ENCODE peak calls at places on chromosome 1, in four cellular contexts. One of them, this sample, is unnamed.

GRCh38 chr1:43274125-43274803 is 4.5 kb downstream of the TMEM125 start:
- DNase-seq in K562: peak; percentile 21
- DNase-seq in HepG2: no peak
- DNase-seq in GM12878: no peak
- DNase-seq in this sample: no peak

GRCh38 chr1:22229374-22229773 is 86.5 kb upstream of the WNT4 start:
- DNase-seq in K562: no peak
- DNase-seq in HepG2: no peak
- DNase-seq in GM12878: no peak
- DNase-seq in this sample: no peak

GRCh38 chr1:156768610-156769295 is 1.4 kb downstream of the PRCC start:
- DNase-seq in K562: peak; percentile 41
- DNase-seq in HepG2: no peak
- DNase-seq in GM12878: no peak
- DNase-seq in this sample: no peak

GRCh38 chr1:177310326-177310725 is 139.6 kb downstream of the BRINP2 start:
- DNase-seq in K562: no peak
- DNase-seq in HepG2: no peak
- DNase-seq in GM12878: no peak
- DNase-seq in this sample: no peak

GRCh38 chr1:18947570-18947969 is 8.9 kb downstream of the IFFO2 start:
- DNase-seq in K562: no peak
- DNase-seq in HepG2: no peak
- DNase-seq in GM12878: no peak
- DNase-seq in this sample: no peak

GRCh38 chr1:174197547-174197946 is 38.2 kb downstream of the RABGAP1L start:
- DNase-seq in K562: no peak
- DNase-seq in HepG2: no peak
- DNase-seq in GM12878: no peak
- DNase-seq in this sample: no peak

GRCh38 chr1:11967028-11967547 is 13.2 kb upstream of the MFN2 start:
- DNase-seq in K562: peak; percentile 77
- DNase-seq in HepG2: peak; percentile 89
- DNase-seq in GM12878: peak; percentile 41
- DNase-seq in this sample: peak; percentile 69

GRCh38 chr1:96259399-96259798 is 462.2 kb upstream of the PTBP2 start:
- DNase-seq in K562: no peak
- DNase-seq in HepG2: no peak
- DNase-seq in GM12878: no peak
- DNase-seq in this sample: no peak

GRCh38 chr1:236495359-236496120 is 28.2 kb upstream of the LGALS8 start:
- DNase-seq in K562: peak; percentile 44
- DNase-seq in HepG2: peak; percentile 53
- DNase-seq in GM12878: no peak
- DNase-seq in this sample: no peak

GRCh38 chr1:195071461-195071860 is 1536.8 kb downstream of the KCNT2 start:
- DNase-seq in K562: no peak
- DNase-seq in HepG2: no peak
- DNase-seq in GM12878: no peak
- DNase-seq in this sample: no peak

GRCh38 chr1:147897030-147897756 is 5.4 kb upstream of the GJA8 start:
- DNase-seq in K562: no peak
- DNase-seq in HepG2: no peak
- DNase-seq in GM12878: no peak
- DNase-seq in this sample: peak; percentile 34

GRCh38 chr1:78375996-78376395 is 114.8 kb upstream of the PTGFR start:
- DNase-seq in K562: no peak
- DNase-seq in HepG2: no peak
- DNase-seq in GM12878: no peak
- DNase-seq in this sample: no peak

GRCh38 chr1:18373882-18374493 is 106.7 kb upstream of the KLHDC7A start:
- DNase-seq in K562: peak; percentile 60
- DNase-seq in HepG2: no peak
- DNase-seq in GM12878: no peak
- DNase-seq in this sample: peak; percentile 56

GRCh38 chr1:27403065-27403726 is 10.8 kb downstream of the GPR3 start:
- DNase-seq in K562: peak; percentile 44
- DNase-seq in HepG2: no peak
- DNase-seq in GM12878: no peak
- DNase-seq in this sample: peak; percentile 31

GRCh38 chr1:100073531-100073930 is 59.2 kb downstream of the SASS6 start:
- DNase-seq in K562: no peak
- DNase-seq in HepG2: no peak
- DNase-seq in GM12878: no peak
- DNase-seq in this sample: no peak
- TF ChIP-seq YY1 in K562: no peak
- TF ChIP-seq YY1 in HepG2: no peak
- TF ChIP-seq YY1 in GM12878: no peak
- TF ChIP-seq YY1 in this sample: no peak

GRCh38 chr1:51193564-51193963 is 42.5 kb upstream of the RNF11 start:
- DNase-seq in K562: no peak
- DNase-seq in HepG2: no peak
- DNase-seq in GM12878: no peak
- DNase-seq in this sample: no peak

GRCh38 chr1:51190996-51191395 is 45.1 kb upstream of the RNF11 start:
- DNase-seq in K562: no peak
- DNase-seq in HepG2: no peak
- DNase-seq in GM12878: no peak
- DNase-seq in this sample: no peak

GRCh38 chr1:51189421-51190073 is 46.5 kb upstream of the RNF11 start:
- DNase-seq in K562: peak; percentile 79
- DNase-seq in HepG2: peak; percentile 51
- DNase-seq in GM12878: no peak
- DNase-seq in this sample: peak; percentile 59

GRCh38 chr1:51188230-51188629 is 47.8 kb upstream of the RNF11 start:
- DNase-seq in K562: no peak
- DNase-seq in HepG2: no peak
- DNase-seq in GM12878: no peak
- DNase-seq in this sample: no peak

GRCh38 chr1:51192213-51192843 is 43.7 kb upstream of the RNF11 start:
- DNase-seq in K562: peak; percentile 86
- DNase-seq in HepG2: peak; percentile 34
- DNase-seq in GM12878: no peak
- DNase-seq in this sample: peak; percentile 41
- TF ChIP-seq FOXM1 in K562: no peak
- TF ChIP-seq FOXM1 in HepG2: no peak
- TF ChIP-seq FOXM1 in GM12878: no peak
- TF ChIP-seq FOXM1 in this sample: no peak

GRCh38 chr1:161018631-161018930 is 2.4 kb downstream of the F11R start:
- DNase-seq in K562: peak; percentile 37
- DNase-seq in HepG2: no peak
- DNase-seq in GM12878: no peak
- DNase-seq in this sample: no peak
- TF ChIP-seq YY1 in K562: no peak
- TF ChIP-seq YY1 in HepG2: no peak
- TF ChIP-seq YY1 in GM12878: no peak
- TF ChIP-seq YY1 in this sample: no peak

DNA sequence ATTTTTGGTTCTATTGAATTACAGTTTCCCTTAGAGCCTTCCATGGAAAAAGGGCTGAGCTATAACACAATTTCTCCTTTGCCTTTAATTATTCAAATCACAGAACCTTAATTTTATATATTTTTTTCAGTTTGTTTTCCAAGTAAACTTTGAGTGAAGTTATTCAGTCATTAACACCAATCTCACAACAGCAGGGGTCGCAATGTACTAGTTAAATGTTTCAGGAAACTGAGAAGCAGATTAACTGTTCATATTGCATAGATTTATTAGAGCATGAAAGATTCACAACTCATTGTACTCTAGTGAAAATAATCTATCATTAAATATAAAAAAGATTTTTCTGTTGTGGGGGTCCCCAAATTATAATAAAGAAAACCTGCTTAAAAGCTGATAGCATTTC is 64.1 kb downstream of the KIFAP3 start:
- DNase-seq in K562: peak; percentile 73
- DNase-seq in HepG2: peak; percentile 44
- DNase-seq in GM12878: no peak
- DNase-seq in this sample: no peak
- TF ChIP-seq FOXM1 in K562: no peak
- TF ChIP-seq FOXM1 in HepG2: no peak
- TF ChIP-seq FOXM1 in GM12878: no peak
- TF ChIP-seq FOXM1 in this sample: no peak

GRCh38 chr1:46689897-46690296 is 18.2 kb downstream of the TEX38 start:
- DNase-seq in K562: no peak
- DNase-seq in HepG2: no peak
- DNase-seq in GM12878: no peak
- DNase-seq in this sample: no peak

GRCh38 chr1:46692806-46693770 is 21.4 kb downstream of the TEX38 start:
- DNase-seq in K562: no peak
- DNase-seq in HepG2: peak; percentile 13
- DNase-seq in GM12878: no peak
- DNase-seq in this sample: no peak

GRCh38 chr1:46689326-46689725 is 17.7 kb downstream of the TEX38 start:
- DNase-seq in K562: no peak
- DNase-seq in HepG2: no peak
- DNase-seq in GM12878: no peak
- DNase-seq in this sample: no peak

GRCh38 chr1:46690931-46691411 is 19.3 kb downstream of the TEX38 start:
- DNase-seq in K562: no peak
- DNase-seq in HepG2: no peak
- DNase-seq in GM12878: no peak
- DNase-seq in this sample: no peak

DNA sequence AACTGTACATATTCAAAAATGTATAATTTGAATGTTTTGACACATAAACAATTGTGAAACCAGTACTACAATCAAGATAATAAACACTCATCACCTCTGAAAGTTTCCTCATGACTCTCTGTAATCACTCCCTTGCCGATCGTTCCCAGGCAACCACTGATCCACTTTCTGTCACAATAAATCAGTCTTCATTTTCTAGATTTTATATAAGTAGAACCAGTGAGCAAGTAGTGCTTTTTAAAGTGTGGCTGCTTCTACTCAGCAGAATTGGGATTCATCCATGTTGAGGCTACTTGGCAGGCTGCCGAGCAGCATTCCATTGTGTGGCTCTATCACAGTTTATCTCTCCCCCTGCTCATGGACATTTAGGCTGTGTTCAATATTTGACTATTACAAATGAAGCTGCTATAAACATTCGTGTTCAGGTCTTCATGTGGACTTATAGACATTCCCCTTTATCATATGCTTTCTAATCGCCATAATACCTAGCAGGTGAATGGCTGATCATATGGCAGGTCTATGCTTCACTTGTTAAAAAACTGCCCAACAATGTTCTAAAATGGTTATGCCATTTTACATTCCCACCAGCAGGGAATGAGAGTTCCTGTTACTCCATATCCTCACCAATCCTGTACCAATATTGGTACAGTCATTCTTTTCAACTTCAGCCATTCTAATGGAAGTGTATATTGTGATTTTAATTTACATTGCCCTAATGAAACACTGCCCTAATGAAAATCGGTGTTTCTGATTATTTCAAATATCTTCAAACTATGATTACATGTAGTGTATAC is 20.5 kb downstream of the TEX38 start:
- DNase-seq in K562: no peak
- DNase-seq in HepG2: no peak
- DNase-seq in GM12878: no peak
- DNase-seq in this sample: no peak
- TF ChIP-seq YY1 in K562: no peak
- TF ChIP-seq YY1 in HepG2: no peak
- TF ChIP-seq YY1 in GM12878: no peak
- TF ChIP-seq YY1 in this sample: no peak

GRCh38 chr1:10471411-10472219 is 714 bp downstream of the DFFA start:
- DNase-seq in K562: peak; percentile 47
- DNase-seq in HepG2: no peak
- DNase-seq in GM12878: no peak
- DNase-seq in this sample: peak; percentile 44
- TF ChIP-seq FOXM1 in K562: no peak
- TF ChIP-seq FOXM1 in HepG2: no peak
- TF ChIP-seq FOXM1 in GM12878: no peak
- TF ChIP-seq FOXM1 in this sample: no peak

DNA sequence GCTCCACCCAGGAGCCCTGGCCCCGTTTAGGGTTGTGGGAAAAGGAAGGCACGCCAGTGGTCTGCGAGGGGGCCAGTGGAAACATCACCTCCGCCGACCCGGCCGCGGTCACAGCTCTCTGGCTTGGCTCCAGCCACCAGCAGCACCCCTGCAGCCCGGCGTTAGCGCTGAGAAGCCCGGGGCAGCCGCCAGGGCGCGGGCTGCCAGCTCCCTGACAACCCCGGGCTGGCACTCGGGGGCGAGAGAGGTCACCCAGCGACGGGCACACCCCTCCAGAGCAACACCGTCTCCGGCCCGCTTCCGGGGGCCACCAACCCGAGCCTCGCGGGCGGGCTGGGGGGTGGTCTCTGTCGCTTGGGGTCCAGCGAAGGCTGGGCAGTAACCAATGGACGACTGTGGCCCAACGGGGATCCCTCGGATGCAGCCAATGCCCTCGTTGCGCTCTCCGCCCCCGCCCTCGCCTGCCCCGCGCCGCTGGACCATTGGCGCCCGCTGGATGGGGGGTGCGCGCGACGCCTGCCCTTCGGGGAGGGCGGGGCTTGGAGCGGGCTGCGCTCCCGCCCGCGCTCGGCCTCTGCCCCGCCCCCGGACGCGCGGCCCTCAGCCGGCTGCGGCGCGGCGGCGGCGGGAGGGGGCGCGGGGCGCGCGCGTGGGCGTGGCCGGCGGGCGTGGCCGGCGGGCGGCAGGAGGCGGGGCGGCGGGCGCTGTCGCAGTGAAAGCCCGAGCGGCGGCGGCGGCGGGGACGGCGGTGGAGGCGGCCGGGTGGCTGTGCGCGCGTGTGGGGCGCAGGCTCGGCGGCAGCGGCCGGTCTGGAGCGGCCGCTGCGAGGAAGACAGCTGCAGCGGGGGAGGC is at the start of gene MAN1C1:
- DNase-seq in K562: peak; percentile 87
- DNase-seq in HepG2: peak; percentile 71
- DNase-seq in GM12878: no peak
- DNase-seq in this sample: peak; percentile 99
- TF ChIP-seq YY1 in K562: no peak
- TF ChIP-seq YY1 in HepG2: peak; percentile 32
- TF ChIP-seq YY1 in GM12878: peak; percentile 4
- TF ChIP-seq YY1 in this sample: no peak

DNA sequence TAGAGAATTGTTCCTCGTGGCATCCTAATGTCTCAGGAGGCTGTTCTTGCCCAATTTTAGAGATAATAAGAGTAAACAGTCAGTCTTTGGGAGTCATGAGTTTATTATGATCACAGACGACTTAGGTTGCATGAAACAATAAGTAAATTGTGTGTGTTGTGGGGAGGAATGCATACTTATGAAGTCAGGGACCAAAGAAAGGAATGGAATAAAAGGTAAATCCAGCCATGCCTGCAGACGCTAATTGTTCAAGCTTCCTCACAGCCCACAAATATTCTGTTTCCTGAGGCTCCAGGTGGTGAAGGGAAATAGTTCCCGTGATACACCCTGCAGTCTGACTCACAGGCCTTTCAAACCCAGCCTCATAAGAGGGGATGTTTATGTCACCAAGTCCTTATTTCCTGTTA is 919 bp downstream of the EPHX4 start:
- DNase-seq in K562: no peak
- DNase-seq in HepG2: peak; percentile 10
- DNase-seq in GM12878: no peak
- DNase-seq in this sample: no peak
- TF ChIP-seq FOXM1 in K562: no peak
- TF ChIP-seq FOXM1 in HepG2: no peak
- TF ChIP-seq FOXM1 in GM12878: no peak
- TF ChIP-seq FOXM1 in this sample: no peak